ENCODE peak calls at places on chromosomes 16 and 17, in four cellular contexts. F is stomach, C is upper lobe of right lung, V is PC-9. Z is an unnamed sample.

GRCh38 chr17:4516740-4517139 is 18.1 kb downstream of the SPNS2 start:
- DNase-seq in C (no peak), F (no peak), V (no peak), Z (no peak)

GRCh38 chr17:55606431-55606830 is 95.2 kb upstream of the SMIM36 start:
- DNase-seq in C (no peak), V (no peak), F (no peak), Z (no peak)

GRCh38 chr17:60127068-60128064 is 22.4 kb upstream of the CA4 start:
- DNase-seq in C (no peak), V (no peak), F (no peak), Z (no peak)

GRCh38 chr16:51731160-51731559 is 580.1 kb upstream of the SALL1 start:
- DNase-seq in V (no peak), C (no peak), F (no peak), Z (no peak)

GRCh38 chr17:62718420-62718819 is 89.7 kb downstream of the MARCHF10 start:
- DNase-seq in C (no peak), V (peak; percentile 68), F (no peak), Z (no peak)

GRCh38 chr16:52372313-52372712 is 174.6 kb downstream of the TOX3 start:
- DNase-seq in V (no peak), F (peak; percentile 33), C (no peak), Z (no peak)

GRCh38 chr16:3444032-3444388 is 530 bp downstream of the NAA60 start:
- DNase-seq in V (no peak), C (no peak), F (peak; percentile 36), Z (no peak)

GRCh38 chr17:28295677-28296578 is 23.1 kb upstream of the TMEM97 start:
- DNase-seq in C (no peak), F (no peak), V (no peak), Z (no peak)

GRCh38 chr17:4806770-4807533 is at the start of gene PLD2:
- DNase-seq in F (peak; percentile 91), C (peak; percentile 95), V (peak; percentile 93), Z (peak; percentile 85)

GRCh38 chr16:84726079-84726669 is 26.4 kb downstream of the USP10 start:
- DNase-seq in V (peak; percentile 91), F (peak; percentile 93), C (peak; percentile 94), Z (peak; percentile 87)

GRCh38 chr17:13694934-13695333 is 93.2 kb upstream of the HS3ST3A1 start:
- DNase-seq in F (no peak), V (no peak), C (no peak), Z (no peak)

GRCh38 chr16:58717994-58718393 is 16.1 kb downstream of the GOT2 start:
- DNase-seq in F (no peak), C (no peak), V (no peak), Z (no peak)
- H3K36me3 ChIP-seq in F (peaks cover 99% of the 10 kb centered on the region), C (peaks cover 91% of the 10 kb centered on the region), V (peaks cover 41% of the 10 kb centered on the region), Z (no peaks in the 10 kb centered on the region)

GRCh38 chr17:42759982-42760651 is 910 bp upstream of the RAMP2 start:
- DNase-seq in C (no peak), V (no peak), F (no peak), Z (no peak)

GRCh38 chr17:42761638-42762037 is 611 bp downstream of the RAMP2 start:
- DNase-seq in F (no peak), C (no peak), V (no peak), Z (no peak)

GRCh38 chr17:42766124-42766523 is 5.1 kb downstream of the RAMP2 start:
- DNase-seq in F (no peak), C (no peak), V (no peak), Z (no peak)

GRCh38 chr17:42760652-42761581 is at the start of gene RAMP2:
- DNase-seq in V (peak; percentile 18), C (peak; percentile 69), F (peak; percentile 39), Z (peak; percentile 39)
- TF ChIP-seq CTCF in V (no peak), C (no peak), F (no peak), Z (no peak)

DNA sequence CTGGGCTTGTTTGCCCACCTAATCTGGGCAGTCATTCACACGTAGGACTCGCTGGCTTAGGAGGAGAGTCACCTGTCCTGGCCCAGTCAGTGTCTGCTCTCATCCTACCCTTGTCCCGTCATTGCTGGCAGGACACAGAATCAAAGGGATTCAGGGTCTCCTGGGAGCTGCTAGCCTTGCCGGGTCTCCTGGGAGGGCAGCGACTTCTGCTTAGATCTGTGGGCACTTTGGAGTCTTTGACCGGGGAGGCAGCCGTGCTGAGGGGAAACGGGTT is 12.6 kb downstream of the RAI1 start:
- DNase-seq in F (no peak), V (no peak), C (no peak), Z (no peak)
- H3K4me1 ChIP-seq in F (peaks cover 88% of the 10 kb centered on the region), V (peaks cover 89% of the 10 kb centered on the region), C (peaks cover 63% of the 10 kb centered on the region), Z (peaks cover 86% of the 10 kb centered on the region)

DNA sequence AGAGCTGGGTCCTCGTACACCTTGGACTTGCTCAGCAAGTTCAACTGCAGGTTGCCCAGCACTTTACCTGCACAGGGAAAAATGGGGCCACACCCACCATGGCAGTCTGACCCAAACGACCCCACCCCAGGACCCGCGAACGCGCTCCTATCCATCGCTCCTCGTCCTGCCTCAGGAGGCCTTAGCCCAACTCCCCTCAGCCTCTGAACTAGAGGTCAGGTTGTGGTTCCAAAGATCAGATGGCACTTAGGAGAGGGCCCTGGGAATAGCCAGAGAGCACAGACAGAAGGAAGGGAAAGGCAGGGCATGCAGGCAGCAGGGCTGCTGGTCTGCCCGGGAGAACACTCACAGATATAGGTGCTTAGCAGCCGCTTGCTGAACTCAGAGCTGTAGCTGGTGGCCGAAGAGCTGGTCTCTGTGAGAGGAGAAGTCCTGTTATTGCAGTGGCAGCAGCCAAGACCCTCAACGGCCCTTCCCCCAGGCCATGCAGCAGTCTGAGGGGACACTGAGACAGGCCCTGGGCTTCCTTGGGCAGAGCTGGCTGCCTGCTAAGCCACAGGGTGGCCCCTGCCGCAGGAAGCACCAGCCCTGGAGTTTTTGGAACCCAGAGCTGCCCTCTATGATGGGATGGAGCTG is 6.9 kb downstream of the ZACN start:
- DNase-seq in C (no peak), V (no peak), F (no peak), Z (no peak)
- H3K36me3 ChIP-seq in C (peaks cover 80% of the 10 kb centered on the region), V (no peaks in the 10 kb centered on the region), F (peaks cover 87% of the 10 kb centered on the region), Z (peaks cover 59% of the 10 kb centered on the region)

GRCh38 chr16:10867199-10867598 is 9.8 kb upstream of the CIITA start:
- DNase-seq in V (no peak), F (no peak), C (no peak), Z (no peak)
- TF ChIP-seq CTCF in V (no peak), F (no peak), C (no peak), Z (no peak)

DNA sequence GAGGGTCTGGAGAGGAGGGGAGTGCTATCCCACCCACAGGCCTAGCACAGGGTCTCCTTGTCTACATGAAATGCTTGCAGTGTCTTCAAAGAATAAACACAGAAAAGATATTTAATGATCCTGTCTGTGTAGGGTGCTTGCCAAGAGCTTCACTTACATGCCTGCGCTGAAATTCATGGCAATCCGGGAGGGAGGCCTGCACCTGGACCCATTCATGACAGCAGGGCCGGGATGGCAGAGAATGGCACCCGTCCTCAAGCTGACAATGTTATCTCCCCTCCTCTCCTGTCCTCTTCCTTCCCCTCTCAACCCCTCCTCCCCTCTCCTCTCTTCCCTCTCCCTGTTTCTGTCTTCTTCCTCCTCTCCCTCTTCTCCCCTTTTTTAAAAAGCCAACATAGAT is 2.1 kb downstream of the ADGRG3 start:
- DNase-seq in V (no peak), C (no peak), F (no peak), Z (no peak)
- H3K4me1 ChIP-seq in V (peaks cover 21% of the 10 kb centered on the region), C (no peaks in the 10 kb centered on the region), F (no peaks in the 10 kb centered on the region), Z (no peaks in the 10 kb centered on the region)